ENCODE peak calls at places on chromosome 14, in five cellular contexts. G, K, P, S and Y are unnamed samples.

GRCh38 chr14:55715889-55716288 is 135.9 kb downstream of the KTN1 start:
- DNase-seq in S (no peak), P (no peak), G (no peak), K (peak), Y (no peak)

GRCh38 chr14:54653764-54654469 is 87.0 kb downstream of the SAMD4A start:
- DNase-seq in K (peak), P (no peak), G (peak), S (no peak), Y (peak)

GRCh38 chr14:85002846-85003245 is 527.1 kb upstream of the FLRT2 start:
- DNase-seq in S (no peak), K (peak), P (no peak), G (no peak), Y (no peak)

GRCh38 chr14:68667313-68667791 is 125.5 kb downstream of the ZFP36L1 start:
- DNase-seq in K (peak), G (no peak), S (no peak), P (no peak), Y (no peak)

GRCh38 chr14:33774866-33775519 is 175.9 kb downstream of the EGLN3 start:
- DNase-seq in P (no peak), S (no peak), K (peak), G (no peak), Y (peak)

GRCh38 chr14:73289308-73289707 is 52.0 kb downstream of the PAPLN start:
- DNase-seq in S (no peak), G (no peak), P (no peak), K (no peak), Y (no peak)

GRCh38 chr14:51957950-51958349 is 31.4 kb upstream of the RTRAF start:
- DNase-seq in K (peak), P (no peak), G (no peak), S (no peak), Y (no peak)

GRCh38 chr14:38171197-38171596 is 36.5 kb upstream of the SSTR1 start:
- DNase-seq in S (no peak), P (no peak), G (no peak), K (peak), Y (peak)

GRCh38 chr14:103074699-103075341 is 9.2 kb upstream of the LBHD2 start:
- DNase-seq in S (no peak), P (no peak), K (peak), G (no peak), Y (peak)

GRCh38 chr14:76872796-76873432 is 46.7 kb downstream of the LRRC74A start:
- DNase-seq in K (peak), P (no peak), S (peak), G (peak), Y (peak)

GRCh38 chr14:65286443-65286842 is 126.1 kb upstream of the FUT8 start:
- DNase-seq in P (peak), G (no peak), K (peak), S (peak), Y (peak)

GRCh38 chr14:90721619-90722305 is 94.5 kb downstream of the TTC7B start:
- DNase-seq in P (peak), S (no peak), G (no peak), K (peak), Y (peak)

GRCh38 chr14:79668941-79669340 is 542.4 kb downstream of the DIO2 start:
- DNase-seq in G (no peak), P (no peak), S (no peak), K (no peak), Y (no peak)

GRCh38 chr14:100471451-100472093 is 115.6 kb downstream of the BEGAIN start:
- DNase-seq in G (peak), P (peak), K (no peak), S (no peak), Y (peak)

GRCh38 chr14:61139006-61139599 is 142.0 kb downstream of the TMEM30B start:
- DNase-seq in P (no peak), S (no peak), K (no peak), G (no peak), Y (no peak)

GRCh38 chr14:61140271-61140670 is 140.9 kb downstream of the TMEM30B start:
- DNase-seq in P (no peak), K (peak), G (no peak), S (no peak), Y (peak)

GRCh38 chr14:61145258-61145902 is 135.8 kb downstream of the TMEM30B start:
- DNase-seq in S (no peak), P (no peak), G (no peak), K (peak), Y (peak)

GRCh38 chr14:61145903-61146411 is 135.2 kb downstream of the TMEM30B start:
- DNase-seq in P (no peak), G (peak), S (no peak), K (peak), Y (peak)

DNA sequence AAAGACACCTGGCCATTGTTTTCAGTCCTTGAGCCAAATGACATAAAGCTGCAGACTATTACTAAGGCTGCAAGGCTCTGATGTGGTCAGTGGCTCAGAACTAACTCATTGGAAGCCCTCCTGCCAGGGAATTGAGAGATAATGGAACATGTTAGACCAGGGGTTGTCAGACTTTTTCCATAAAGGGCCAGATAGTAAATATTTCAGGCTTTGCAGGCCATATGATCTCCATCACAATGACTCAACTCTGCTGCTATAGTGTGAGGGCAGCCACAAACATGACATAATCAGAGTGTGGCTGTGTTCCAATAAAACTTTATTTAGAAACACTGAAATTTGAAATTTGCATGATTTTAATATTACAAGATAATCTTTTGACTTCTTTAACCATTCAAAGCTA is 140.3 kb downstream of the TMEM30B start:
- DNase-seq in G (no peak), P (peak), K (peak), S (no peak), Y (peak)
- TF ChIP-seq EZH2phosphoT487 in G (no peak), P (no peak), K (no peak), S (no peak), Y (no peak)

GRCh38 chr14:105774001-105774400 is 247.6 kb downstream of the TMEM121 start:
- DNase-seq in K (no peak), P (no peak), S (no peak), G (no peak), Y (peak)
- H3K9ac ChIP-seq in K (no peak), P (no peak), S (no peak), G (no peak), Y (no peak)

GRCh38 chr14:104799657-104800599 is 973 bp upstream of the ZBTB42 start:
- DNase-seq in P (no peak), S (peak), K (peak), G (peak), Y (peak)
- TF ChIP-seq EZH2 in P (no peak), S (no peak), K (no peak), G (peak), Y (no peak)

GRCh38 chr14:32078794-32079663 is 1.9 kb downstream of the ARHGAP5 start:
- DNase-seq in P (peak), S (no peak), K (peak), G (peak), Y (peak)
- TF ChIP-seq EZH2phosphoT487 in P (no peak), S (no peak), K (no peak), G (no peak), Y (no peak)

DNA sequence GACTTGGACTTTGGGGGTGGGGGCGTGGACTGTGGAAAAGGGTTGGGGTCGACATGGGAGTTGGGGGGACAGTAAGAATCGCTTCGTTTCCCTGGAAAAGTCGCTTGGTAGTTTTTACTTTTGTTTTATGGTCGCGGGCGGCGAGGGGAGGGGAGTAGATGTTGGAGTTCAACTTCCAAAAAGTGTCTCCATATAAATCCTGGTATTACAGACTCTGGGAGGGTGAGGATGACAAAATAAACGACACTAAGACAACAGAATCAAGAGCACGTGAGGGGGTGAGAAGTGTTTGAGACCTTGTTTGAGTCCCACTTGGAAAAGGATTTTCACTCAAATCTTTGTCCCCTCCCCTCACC is 650 bp upstream of the BCL11B start:
- DNase-seq in P (no peak), G (no peak), S (no peak), K (no peak), Y (no peak)
- H3K9ac ChIP-seq in P (peak), G (no peak), S (peak), K (no peak), Y (no peak)

GRCh38 chr14:36584167-36584811 is 1.9 kb upstream of the NKX2-8 start:
- DNase-seq in K (no peak), G (no peak), P (no peak), S (no peak), Y (no peak)
- TF ChIP-seq EZH2 in K (no peak), G (peak), P (no peak), S (no peak), Y (no peak)